ENCODE peak calls at places on chromosomes 7 and 10, in five cellular contexts. W is naive thymus-derived CD4-positive, alpha-beta T cell; H is right lobe of liver; C is tibial artery; X is stomach. J is an unnamed sample.
A peak's percentile ranks its signal among the peaks of the same experiment; 100 is the strongest.

GRCh38 chr7:108310351-108310750 is 145.9 kb downstream of the NRCAM start:
- DNase-seq in W (no peak), H (no peak), C (no peak), X (no peak), J (no peak)

GRCh38 chr7:137258552-137258951 is 85.0 kb downstream of the PTN start:
- DNase-seq in W (no peak), H (no peak), C (no peak), X (no peak), J (no peak)

GRCh38 chr10:2201534-2202104 is 464.3 kb upstream of the ADARB2 start:
- DNase-seq in W (no peak), H (no peak), C (no peak), X (no peak), J (no peak)

GRCh38 chr10:78505657-78506056 is 472.0 kb downstream of the RPS24 start:
- DNase-seq in W (no peak), H (no peak), C (no peak), X (no peak), J (no peak)

GRCh38 chr10:125797999-125798662 is 22.5 kb upstream of the MMP21 start:
- DNase-seq in W (no peak), H (no peak), C (no peak), X (no peak), J (no peak)

GRCh38 chr10:76456190-76456589 is 1024.8 kb downstream of the LRMDA start:
- DNase-seq in W (no peak), H (no peak), C (peak; percentile 67), X (no peak), J (no peak)

GRCh38 chr10:46218921-46219320 is 67.9 kb upstream of the ANTXRL start:
- DNase-seq in W (no peak), H (no peak), C (no peak), X (no peak), J (no peak)

GRCh38 chr10:29740981-29741545 is 106.3 kb upstream of the SVIL start:
- DNase-seq in W (no peak), H (no peak), C (no peak), X (no peak), J (no peak)

GRCh38 chr10:48476279-48476982 is 128.4 kb downstream of the ARHGAP22 start:
- DNase-seq in W (no peak), H (peak; percentile 27), C (no peak), X (peak; percentile 17), J (no peak)

GRCh38 chr7:132106491-132106890 is 469.8 kb downstream of the PLXNA4 start:
- DNase-seq in W (no peak), H (no peak), C (no peak), X (no peak), J (no peak)

GRCh38 chr10:113047605-113047962 is 97.5 kb downstream of the TCF7L2 start:
- DNase-seq in W (no peak), H (no peak), C (peak; percentile 51), X (no peak), J (no peak)

GRCh38 chr10:117345143-117345542 is 30.1 kb downstream of the PDZD8 start:
- DNase-seq in W (no peak), H (no peak), C (no peak), X (no peak), J (no peak)
- H3K4me1 ChIP-seq in W (no peaks in the 10 kb centered on the region), H (no peaks in the 10 kb centered on the region), C (no peaks in the 10 kb centered on the region), X (peaks cover 82% of the 10 kb centered on the region), J (peaks cover 45% of the 10 kb centered on the region)

GRCh38 chr10:69415951-69416350 is 767 bp downstream of the TACR2 start:
- DNase-seq in W (no peak), H (no peak), C (no peak), X (no peak), J (no peak)
- H3K4me3 ChIP-seq in W (no peak overlapping the region), H (no peak overlapping the region), C (no peak overlapping the region), X (peak overlapping the region; percentile 33), J (no peak overlapping the region)

DNA sequence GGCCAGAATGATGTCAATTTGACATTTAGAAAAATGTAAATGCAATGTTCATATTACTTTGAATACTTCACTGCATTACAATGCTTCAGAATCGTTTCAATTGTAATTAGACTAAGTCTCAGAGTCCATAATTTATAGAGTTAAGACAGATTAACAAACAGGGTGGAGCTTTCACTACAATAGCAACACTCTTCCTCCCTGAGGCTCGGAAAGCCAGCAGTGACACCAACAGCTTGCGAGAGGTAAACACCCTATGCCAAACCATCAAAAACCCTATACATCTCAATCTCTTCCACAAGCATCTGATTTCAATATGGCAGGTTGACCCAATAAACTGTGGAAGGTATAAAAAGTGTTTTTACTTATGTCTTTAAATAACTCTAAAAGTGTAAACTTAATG is 72.2 kb downstream of the DOCK4 start:
- DNase-seq in W (no peak), H (no peak), C (no peak), X (no peak), J (peak; percentile 44)
- H3K4me1 ChIP-seq in W (no peaks in the 10 kb centered on the region), H (no peaks in the 10 kb centered on the region), C (no peaks in the 10 kb centered on the region), X (peaks cover 8% of the 10 kb centered on the region), J (peaks cover 14% of the 10 kb centered on the region)

GRCh38 chr7:139857791-139858190 is 28.7 kb downstream of the TBXAS1 start:
- DNase-seq in W (no peak), H (no peak), C (no peak), X (no peak), J (no peak)

GRCh38 chr7:139852482-139852845 is 23.4 kb downstream of the TBXAS1 start:
- DNase-seq in W (no peak), H (no peak), C (no peak), X (no peak), J (no peak)

GRCh38 chr7:139853576-139854511 is 24.8 kb downstream of the TBXAS1 start:
- DNase-seq in W (no peak), H (no peak), C (peak; percentile 75), X (peak; percentile 39), J (no peak)

GRCh38 chr7:139854803-139855497 is 25.9 kb downstream of the TBXAS1 start:
- DNase-seq in W (peak; percentile 14), H (no peak), C (no peak), X (no peak), J (no peak)

GRCh38 chr7:139855498-139856270 is 26.6 kb downstream of the TBXAS1 start:
- DNase-seq in W (peak; percentile 19), H (no peak), C (peak; percentile 41), X (no peak), J (no peak)
- H3K4me3 ChIP-seq in W (no peak overlapping the region), H (no peak overlapping the region), C (no peak overlapping the region), X (no peak overlapping the region), J (no peak overlapping the region)

GRCh38 chr10:124655191-124656112 is 88.7 kb downstream of the FAM53B start:
- DNase-seq in W (no peak), H (no peak), C (no peak), X (no peak), J (no peak)
- H3K4me1 ChIP-seq in W (peaks cover 62% of the 10 kb centered on the region), H (no peaks in the 10 kb centered on the region), C (no peaks in the 10 kb centered on the region), X (peaks cover 96% of the 10 kb centered on the region), J (no peaks in the 10 kb centered on the region)

GRCh38 chr10:31741473-31741872 is 187.2 kb downstream of the ARHGAP12 start:
- DNase-seq in W (no peak), H (no peak), C (no peak), X (no peak), J (no peak)
- H3K4me3 ChIP-seq in W (no peak overlapping the region), H (no peak overlapping the region), C (no peak overlapping the region), X (no peak overlapping the region), J (no peak overlapping the region)

DNA sequence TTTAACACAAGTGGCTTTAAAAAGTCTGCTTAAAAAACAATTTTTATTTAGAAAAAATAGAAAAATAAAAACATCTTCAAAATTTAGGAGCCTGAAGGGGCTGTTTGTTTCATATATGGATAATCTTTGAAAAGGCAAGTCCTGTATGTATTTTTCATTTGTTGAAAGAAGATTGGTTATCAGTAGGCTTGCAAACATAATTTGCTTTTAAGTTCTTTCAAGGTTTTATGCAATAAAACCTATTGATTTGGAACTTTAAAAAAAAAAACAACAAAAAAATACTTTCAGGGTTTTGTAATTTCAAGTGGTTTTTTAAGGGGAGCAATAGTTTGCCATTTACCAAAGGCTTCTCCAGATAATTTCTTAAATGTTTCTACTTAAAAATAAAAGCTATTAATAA is 35.6 kb downstream of the MPLKIP start:
- DNase-seq in W (no peak), H (no peak), C (no peak), X (no peak), J (no peak)
- H3K4me1 ChIP-seq in W (no peaks in the 10 kb centered on the region), H (no peaks in the 10 kb centered on the region), C (no peaks in the 10 kb centered on the region), X (peaks cover 18% of the 10 kb centered on the region), J (peaks cover 17% of the 10 kb centered on the region)

DNA sequence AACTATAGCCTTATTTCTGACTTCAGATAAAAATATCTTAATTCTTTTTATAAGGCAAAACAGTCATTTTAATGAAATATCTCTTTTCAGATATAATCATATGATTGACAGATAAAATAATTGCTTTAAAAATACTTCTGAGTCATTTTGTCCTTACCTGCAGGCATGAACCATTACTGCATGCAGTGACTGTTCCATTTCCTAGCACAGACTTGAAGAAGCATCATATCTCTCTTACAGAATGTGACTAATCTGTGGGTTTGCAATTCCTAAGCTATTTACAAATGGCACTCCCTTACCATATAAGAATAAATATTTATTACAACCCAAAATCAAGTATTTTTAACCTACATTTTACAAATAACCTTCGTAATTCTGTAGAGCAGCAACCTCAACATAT is 120.7 kb downstream of the SRPK2 start:
- DNase-seq in W (peak; percentile 12), H (no peak), C (no peak), X (no peak), J (no peak)
- H3K4me3 ChIP-seq in W (peak overlapping the region; percentile 51), H (peak overlapping the region; percentile 35), C (peak overlapping the region; percentile 44), X (peak overlapping the region; percentile 40), J (no peak overlapping the region)